ENCODE peak calls at places on chromosomes 12 and 14, in six cellular contexts. Q, V, J, Y, K and C are unnamed samples.

GRCh38 chr12:122423258-122424165 is 1.0 kb upstream of the CLIP1 start:
- DNase-seq in Q (no peak), V (peak; percentile 84), J (no peak), Y (no peak), K (no peak), C (no peak)

GRCh38 chr12:31590730-31591307 is at the start of gene DENND5B:
- DNase-seq in Q (peak; percentile 78), V (peak; percentile 71), J (no peak), Y (no peak), K (no peak), C (no peak)

GRCh38 chr12:93085383-93086287 is 156.5 kb upstream of the EEA1 start:
- DNase-seq in Q (no peak), V (no peak), J (no peak), Y (no peak), K (no peak), C (no peak)

GRCh38 chr14:43894534-43894933 is 612.5 kb downstream of the FSCB start:
- DNase-seq in Q (no peak), V (no peak), J (no peak), Y (no peak), K (no peak), C (no peak)

GRCh38 chr12:64800640-64801039 is 23.8 kb upstream of the TBC1D30 start:
- DNase-seq in Q (peak; percentile 21), V (no peak), J (no peak), Y (no peak), K (no peak), C (no peak)

GRCh38 chr12:58528266-58528665 is 392.0 kb downstream of the LRIG3 start:
- DNase-seq in Q (no peak), V (no peak), J (no peak), Y (no peak), K (no peak), C (no peak)

GRCh38 chr14:51310453-51311074 is 70.5 kb downstream of the TMX1 start:
- DNase-seq in Q (no peak), V (no peak), J (no peak), Y (no peak), K (no peak), C (peak; percentile 25)

GRCh38 chr12:15732341-15733061 is 56.7 kb downstream of the EPS8 start:
- DNase-seq in Q (no peak), V (no peak), J (no peak), Y (no peak), K (no peak), C (no peak)

GRCh38 chr14:59254146-59254910 is 65.9 kb downstream of the DAAM1 start:
- DNase-seq in Q (no peak), V (no peak), J (no peak), Y (no peak), K (no peak), C (no peak)

GRCh38 chr14:103846569-103847438 is 571 bp downstream of the PPP1R13B start:
- DNase-seq in Q (peak; percentile 66), V (no peak), J (peak; percentile 14), Y (no peak), K (no peak), C (no peak)

GRCh38 chr14:24734917-24735500 is 101.0 kb upstream of the GZMB start:
- DNase-seq in Q (peak; percentile 30), V (peak; percentile 70), J (peak; percentile 26), Y (no peak), K (no peak), C (peak; percentile 37)

GRCh38 chr12:47267571-47267970 is 187.8 kb upstream of the AMIGO2 start:
- DNase-seq in Q (no peak), V (no peak), J (no peak), Y (no peak), K (no peak), C (no peak)

GRCh38 chr14:89282191-89282590 is 134.8 kb downstream of the FOXN3 start:
- DNase-seq in Q (no peak), V (no peak), J (no peak), Y (no peak), K (no peak), C (no peak)

GRCh38 chr14:90893028-90893427 is 76.8 kb upstream of the TTC7B start:
- DNase-seq in Q (no peak), V (no peak), J (no peak), Y (no peak), K (no peak), C (no peak)

GRCh38 chr14:22622220-22622619 is 21.9 kb downstream of the OR6J1 start:
- DNase-seq in Q (no peak), V (no peak), J (no peak), Y (no peak), K (no peak), C (no peak)

GRCh38 chr12:107522692-107523477 is 162.7 kb upstream of the PWP1 start:
- DNase-seq in Q (no peak), V (no peak), J (no peak), Y (no peak), K (no peak), C (no peak)

GRCh38 chr14:51844482-51844881 is 15.9 kb upstream of the GNG2 start:
- DNase-seq in Q (peak; percentile 25), V (no peak), J (no peak), Y (no peak), K (no peak), C (no peak)

GRCh38 chr12:10690906-10691305 is 17.1 kb upstream of the STYK1 start:
- DNase-seq in Q (no peak), V (no peak), J (no peak), Y (no peak), K (no peak), C (no peak)

GRCh38 chr12:130739571-130739970 is 23.5 kb upstream of the RIMBP2 start:
- DNase-seq in Q (no peak), V (no peak), J (no peak), Y (no peak), K (no peak), C (no peak)

GRCh38 chr14:65303185-65303901 is 109.2 kb upstream of the FUT8 start:
- DNase-seq in Q (no peak), V (no peak), J (no peak), Y (no peak), K (no peak), C (no peak)

GRCh38 chr12:19794116-19794515 is 354.8 kb downstream of the AEBP2 start:
- DNase-seq in Q (no peak), V (no peak), J (no peak), Y (no peak), K (no peak), C (no peak)

GRCh38 chr12:52603314-52603713 is 2.1 kb upstream of the KRT72 start:
- DNase-seq in Q (no peak), V (no peak), J (no peak), Y (no peak), K (no peak), C (no peak)

GRCh38 chr12:68530965-68531364 is 79.7 kb upstream of the RAP1B start:
- DNase-seq in Q (no peak), V (no peak), J (no peak), Y (no peak), K (no peak), C (peak; percentile 12)

GRCh38 chr14:56953884-56954283 is 143.6 kb upstream of the OTX2 start:
- DNase-seq in Q (no peak), V (no peak), J (no peak), Y (no peak), K (no peak), C (no peak)

GRCh38 chr12:46659844-46660243 is 166.0 kb downstream of the SLC38A4 start:
- DNase-seq in Q (no peak), V (no peak), J (no peak), Y (no peak), K (no peak), C (no peak)